ENCODE peak calls at places on chromosomes 13 and 19, in five cellular contexts. A is breast epithelium, U is PC-9, R is fibroblast of pulmonary artery, S is neural progenitor cell. N is an unnamed sample.

GRCh38 chr13:25980255-25980654 is 71.6 kb downstream of the SHISA2 start:
- DNase-seq in A (no peak), U (no peak), R (peak), S (peak), N (no peak)

GRCh38 chr19:17623224-17623935 is 64.8 kb downstream of the UNC13A start:
- DNase-seq in A (no peak), U (no peak), R (no peak), S (no peak), N (no peak)

GRCh38 chr19:48726573-48726972 is 7.0 kb upstream of the MAMSTR start:
- DNase-seq in A (no peak), U (no peak), R (peak), S (no peak), N (no peak)

GRCh38 chr19:55311397-55311796 is 13.7 kb downstream of the TMEM150B start:
- DNase-seq in A (no peak), U (no peak), R (no peak), S (no peak), N (no peak)

GRCh38 chr13:105502193-105502592 is 1033.3 kb downstream of the EFNB2 start:
- DNase-seq in A (no peak), U (no peak), R (no peak), S (peak), N (no peak)

GRCh38 chr19:36489920-36490415 is 607 bp upstream of the ZNF566 start:
- DNase-seq in A (no peak), U (peak), R (peak), S (peak), N (peak)

GRCh38 chr19:54469496-54469934 is 3.6 kb downstream of the CDC42EP5 start:
- DNase-seq in A (no peak), U (no peak), R (no peak), S (no peak), N (no peak)

GRCh38 chr19:8814176-8814575 is 17.9 kb downstream of the ZNF558 start:
- DNase-seq in A (no peak), U (no peak), R (no peak), S (no peak), N (no peak)

DNA sequence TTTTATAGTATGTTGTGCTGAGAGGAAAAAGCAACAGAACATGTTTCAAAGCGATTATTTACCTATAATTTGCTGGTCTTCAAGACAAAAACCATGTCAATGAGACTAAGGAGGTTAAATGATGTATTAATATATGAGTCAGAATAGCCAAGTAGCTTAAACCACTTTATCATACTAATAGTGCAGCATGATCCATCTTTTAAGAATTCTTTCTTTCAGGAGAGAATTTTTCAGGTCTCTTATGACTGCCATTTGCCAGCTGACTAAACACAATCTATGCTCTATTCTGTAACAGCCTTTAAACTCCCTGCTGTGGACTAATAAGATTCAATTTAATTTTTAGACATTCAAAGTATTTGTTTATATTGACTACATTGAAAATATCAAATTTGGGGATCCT is 93.7 kb downstream of the TRPC4 start:
- DNase-seq in A (no peak), U (no peak), R (peak), S (no peak), N (no peak)
- TF ChIP-seq CTCF in A (no peak), U (no peak), R (no peak), S (no peak), N (no peak)

DNA sequence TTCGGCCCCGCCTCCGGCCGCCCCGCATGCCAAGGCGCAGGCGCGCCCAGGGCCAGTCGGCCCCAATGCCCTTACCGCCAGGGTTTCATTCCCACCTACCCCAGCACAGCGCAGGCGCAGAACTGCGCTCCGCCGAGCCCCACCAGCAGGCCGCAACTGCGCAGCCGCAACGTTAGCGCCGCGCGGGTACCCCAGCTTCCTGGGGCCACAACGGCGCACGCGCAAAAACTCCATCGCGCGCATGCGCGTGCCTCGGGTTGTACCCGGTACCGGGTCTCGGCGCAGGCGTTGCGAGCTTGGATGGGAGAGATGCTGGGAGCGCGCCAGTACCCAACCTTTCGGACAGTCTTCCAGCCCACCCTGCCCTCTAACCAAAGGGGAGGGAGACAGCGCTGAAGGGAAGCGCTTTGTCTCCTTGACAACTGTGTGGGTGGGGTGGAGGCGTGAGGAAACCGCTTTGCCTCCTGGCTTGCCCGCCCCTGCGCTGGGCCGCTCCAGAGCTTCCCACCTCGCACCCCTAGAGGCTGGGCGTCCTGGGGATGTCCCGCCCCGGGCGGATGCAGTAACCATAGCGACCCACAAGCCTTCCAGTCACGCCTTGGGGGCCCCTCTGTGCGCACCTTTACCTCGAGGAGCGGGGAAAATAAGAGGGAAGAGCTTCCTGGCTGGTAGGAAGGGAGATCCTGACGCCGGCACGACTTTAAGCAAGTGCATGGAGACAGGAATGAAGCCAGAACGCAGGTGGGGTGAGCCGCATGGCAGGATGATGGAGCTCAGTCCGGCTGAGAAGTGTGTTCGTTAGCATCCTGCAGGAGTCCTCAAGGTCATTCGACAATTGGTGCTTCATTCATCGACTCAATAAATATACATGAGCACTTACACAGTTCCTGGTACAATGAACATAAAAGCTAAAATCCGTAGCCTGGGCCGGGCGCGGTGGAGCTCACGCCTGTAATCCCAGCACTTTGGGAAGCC is 525 bp upstream of the MYPOP start:
- DNase-seq in A (peak), U (peak), R (peak), S (peak), N (peak)
- H3K4me3 ChIP-seq in A (peak), U (peak), R (peak), S (peak), N (peak)

DNA sequence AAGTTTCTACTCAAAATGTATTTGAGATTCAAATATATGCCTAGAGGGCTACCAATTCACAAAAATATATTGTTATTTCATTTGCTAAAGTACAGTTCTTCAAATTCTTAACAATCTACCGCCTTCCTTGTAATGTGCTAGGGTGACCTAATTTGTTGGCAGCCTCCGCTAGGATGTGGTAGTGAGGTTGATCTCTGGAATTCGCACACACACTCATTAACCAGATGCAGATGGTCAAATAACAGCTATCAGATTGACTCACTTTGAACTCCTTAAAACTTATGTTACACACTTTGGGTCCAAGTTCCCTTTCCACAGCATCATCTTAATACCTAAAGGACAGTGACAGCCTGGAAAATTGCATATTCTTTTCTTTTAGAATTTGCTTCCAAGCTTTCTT is 367.3 kb downstream of the DCT start:
- DNase-seq in A (no peak), U (no peak), R (peak), S (no peak), N (peak)
- TF ChIP-seq CTCF in A (no peak), U (no peak), R (no peak), S (no peak), N (no peak)

GRCh38 chr19:3606174-3606689 is 443 bp downstream of the TBXA2R start:
- DNase-seq in A (peak), U (peak), R (no peak), S (peak), N (no peak)
- H3K4me3 ChIP-seq in A (peak), U (peak), R (peak), S (peak), N (peak)